ENCODE peak calls at places on chromosomes 7 and 10, in nine cellular contexts. One of them, this sample, is unnamed.

GRCh38 chr7:2383543-2384274 is 19.7 kb upstream of the CHST12 start:
- DNase-seq in transverse colon: no peak
- DNase-seq in neural progenitor cell: no peak
- DNase-seq in spleen: no peak
- DNase-seq in HCT116: no peak
- DNase-seq in fibroblast of mammary gland: no peak
- DNase-seq in GM12865: no peak
- DNase-seq in AG04450: no peak
- DNase-seq in Karpas-422: no peak
- DNase-seq in this sample: no peak

GRCh38 chr7:30348083-30348560 is 63.7 kb downstream of the ZNRF2 start:
- DNase-seq in neural progenitor cell: no peak
- DNase-seq in transverse colon: no peak
- DNase-seq in GM12865: peak; percentile 89
- DNase-seq in Karpas-422: peak; percentile 82
- DNase-seq in HCT116: peak; percentile 75
- DNase-seq in fibroblast of mammary gland: peak; percentile 94
- DNase-seq in AG04450: peak; percentile 48
- DNase-seq in spleen: no peak
- DNase-seq in this sample: no peak

GRCh38 chr7:17183630-17184328 is 114.7 kb upstream of the AHR start:
- DNase-seq in Karpas-422: no peak
- DNase-seq in AG04450: no peak
- DNase-seq in neural progenitor cell: no peak
- DNase-seq in HCT116: no peak
- DNase-seq in GM12865: no peak
- DNase-seq in transverse colon: no peak
- DNase-seq in fibroblast of mammary gland: peak; percentile 86
- DNase-seq in spleen: no peak
- DNase-seq in this sample: no peak

GRCh38 chr7:132380065-132380464 is 196.2 kb downstream of the PLXNA4 start:
- DNase-seq in AG04450: no peak
- DNase-seq in GM12865: no peak
- DNase-seq in HCT116: no peak
- DNase-seq in fibroblast of mammary gland: peak; percentile 36
- DNase-seq in transverse colon: no peak
- DNase-seq in Karpas-422: no peak
- DNase-seq in spleen: peak; percentile 20
- DNase-seq in neural progenitor cell: peak; percentile 22
- DNase-seq in this sample: no peak

GRCh38 chr10:86757110-86757790 is 831 bp downstream of the BMPR1A start:
- DNase-seq in spleen: peak; percentile 83
- DNase-seq in transverse colon: peak; percentile 46
- DNase-seq in neural progenitor cell: peak; percentile 61
- DNase-seq in fibroblast of mammary gland: peak; percentile 60
- DNase-seq in HCT116: peak; percentile 29
- DNase-seq in GM12865: peak; percentile 19
- DNase-seq in AG04450: no peak
- DNase-seq in Karpas-422: no peak
- DNase-seq in this sample: peak; percentile 26

GRCh38 chr7:129951076-129952011 is 1.4 kb downstream of the UBE2H start:
- DNase-seq in fibroblast of mammary gland: no peak
- DNase-seq in spleen: no peak
- DNase-seq in transverse colon: peak; percentile 24
- DNase-seq in HCT116: no peak
- DNase-seq in GM12865: peak; percentile 16
- DNase-seq in Karpas-422: no peak
- DNase-seq in neural progenitor cell: peak; percentile 47
- DNase-seq in AG04450: no peak
- DNase-seq in this sample: peak; percentile 25

GRCh38 chr7:55522268-55522902 is 49.9 kb downstream of the VOPP1 start:
- DNase-seq in GM12865: no peak
- DNase-seq in HCT116: no peak
- DNase-seq in transverse colon: no peak
- DNase-seq in spleen: no peak
- DNase-seq in fibroblast of mammary gland: no peak
- DNase-seq in neural progenitor cell: no peak
- DNase-seq in AG04450: no peak
- DNase-seq in Karpas-422: no peak
- DNase-seq in this sample: no peak

GRCh38 chr10:132498562-132499366 is 38.8 kb upstream of the INPP5A start:
- DNase-seq in GM12865: no peak
- DNase-seq in spleen: peak; percentile 28
- DNase-seq in transverse colon: no peak
- DNase-seq in Karpas-422: no peak
- DNase-seq in AG04450: no peak
- DNase-seq in neural progenitor cell: no peak
- DNase-seq in HCT116: no peak
- DNase-seq in fibroblast of mammary gland: no peak
- DNase-seq in this sample: no peak

GRCh38 chr7:20797174-20798080 is 10.7 kb upstream of the SP8 start:
- DNase-seq in Karpas-422: peak; percentile 41
- DNase-seq in transverse colon: no peak
- DNase-seq in GM12865: peak; percentile 50
- DNase-seq in spleen: no peak
- DNase-seq in AG04450: no peak
- DNase-seq in fibroblast of mammary gland: no peak
- DNase-seq in neural progenitor cell: peak; percentile 27
- DNase-seq in HCT116: no peak
- DNase-seq in this sample: peak; percentile 59

GRCh38 chr10:57952741-57953140 is 315.0 kb downstream of the IPMK start:
- DNase-seq in GM12865: no peak
- DNase-seq in Karpas-422: no peak
- DNase-seq in transverse colon: no peak
- DNase-seq in HCT116: no peak
- DNase-seq in fibroblast of mammary gland: peak; percentile 45
- DNase-seq in spleen: no peak
- DNase-seq in neural progenitor cell: no peak
- DNase-seq in AG04450: no peak
- DNase-seq in this sample: no peak

GRCh38 chr10:133306941-133307379 is 1.7 kb downstream of the TUBGCP2 start:
- DNase-seq in spleen: peak; percentile 81
- DNase-seq in transverse colon: no peak
- DNase-seq in HCT116: no peak
- DNase-seq in GM12865: no peak
- DNase-seq in AG04450: no peak
- DNase-seq in neural progenitor cell: no peak
- DNase-seq in Karpas-422: no peak
- DNase-seq in fibroblast of mammary gland: no peak
- DNase-seq in this sample: no peak

GRCh38 chr7:116788542-116789197 is 73.7 kb upstream of the CAPZA2 start:
- DNase-seq in HCT116: no peak
- DNase-seq in transverse colon: no peak
- DNase-seq in GM12865: no peak
- DNase-seq in AG04450: no peak
- DNase-seq in Karpas-422: no peak
- DNase-seq in spleen: no peak
- DNase-seq in fibroblast of mammary gland: no peak
- DNase-seq in neural progenitor cell: no peak
- DNase-seq in this sample: no peak

GRCh38 chr10:62627985-62628384 is 176.5 kb upstream of the ADO start:
- DNase-seq in HCT116: no peak
- DNase-seq in fibroblast of mammary gland: no peak
- DNase-seq in Karpas-422: no peak
- DNase-seq in neural progenitor cell: no peak
- DNase-seq in spleen: no peak
- DNase-seq in GM12865: no peak
- DNase-seq in AG04450: no peak
- DNase-seq in transverse colon: no peak
- DNase-seq in this sample: no peak

GRCh38 chr10:94205370-94205930 is 157.3 kb downstream of the NOC3L start:
- DNase-seq in neural progenitor cell: no peak
- DNase-seq in GM12865: no peak
- DNase-seq in AG04450: no peak
- DNase-seq in transverse colon: peak; percentile 12
- DNase-seq in Karpas-422: no peak
- DNase-seq in fibroblast of mammary gland: peak; percentile 76
- DNase-seq in HCT116: no peak
- DNase-seq in spleen: no peak
- DNase-seq in this sample: no peak

GRCh38 chr10:51311232-51311631 is 236.9 kb downstream of the PRKG1 start:
- DNase-seq in spleen: no peak
- DNase-seq in HCT116: no peak
- DNase-seq in fibroblast of mammary gland: peak; percentile 55
- DNase-seq in transverse colon: no peak
- DNase-seq in neural progenitor cell: no peak
- DNase-seq in GM12865: no peak
- DNase-seq in Karpas-422: no peak
- DNase-seq in AG04450: no peak
- DNase-seq in this sample: no peak

GRCh38 chr10:106175760-106176377 is 988.6 kb downstream of the SORCS1 start:
- DNase-seq in spleen: no peak
- DNase-seq in fibroblast of mammary gland: peak; percentile 37
- DNase-seq in AG04450: no peak
- DNase-seq in neural progenitor cell: no peak
- DNase-seq in Karpas-422: peak; percentile 68
- DNase-seq in HCT116: no peak
- DNase-seq in GM12865: peak; percentile 5
- DNase-seq in transverse colon: no peak
- DNase-seq in this sample: no peak

DNA sequence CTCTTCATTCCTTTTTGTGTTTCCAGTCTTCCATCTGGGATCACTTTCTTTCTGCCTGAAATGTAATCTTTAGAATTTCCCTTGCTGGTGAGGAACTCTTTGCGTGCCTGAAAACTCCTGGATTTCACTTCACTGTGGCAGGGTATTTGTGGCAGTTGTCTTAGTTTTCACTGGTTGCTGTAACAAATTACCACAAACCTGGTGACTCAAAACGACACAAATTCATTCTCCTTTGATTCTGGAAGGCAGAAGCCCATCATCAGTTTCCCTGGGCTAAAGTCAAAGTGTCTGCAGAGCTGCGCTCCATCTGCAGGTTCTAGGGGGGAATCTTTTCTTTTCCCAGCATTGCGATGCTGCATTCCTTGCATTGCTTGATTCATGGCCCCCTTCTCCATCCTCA is 109.3 kb downstream of the RBM20 start:
- DNase-seq in spleen: no peak
- DNase-seq in transverse colon: no peak
- DNase-seq in Karpas-422: no peak
- DNase-seq in AG04450: no peak
- DNase-seq in neural progenitor cell: no peak
- DNase-seq in HCT116: no peak
- DNase-seq in fibroblast of mammary gland: no peak
- DNase-seq in GM12865: no peak
- DNase-seq in this sample: no peak
- H3K4me3 ChIP-seq in spleen: no peak overlapping the region
- H3K4me3 ChIP-seq in transverse colon: no peak overlapping the region
- H3K4me3 ChIP-seq in Karpas-422: no peak overlapping the region
- H3K4me3 ChIP-seq in AG04450: no peak overlapping the region
- H3K4me3 ChIP-seq in neural progenitor cell: no peak overlapping the region
- H3K4me3 ChIP-seq in HCT116: no peak overlapping the region
- H3K4me3 ChIP-seq in fibroblast of mammary gland: no peak overlapping the region
- H3K4me3 ChIP-seq in GM12865: no peak overlapping the region
- H3K4me3 ChIP-seq in this sample: no peak overlapping the region

GRCh38 chr10:10792681-10793080 is 225.0 kb upstream of the CELF2 start:
- DNase-seq in neural progenitor cell: peak; percentile 65
- DNase-seq in GM12865: no peak
- DNase-seq in transverse colon: no peak
- DNase-seq in Karpas-422: no peak
- DNase-seq in HCT116: no peak
- DNase-seq in AG04450: peak; percentile 69
- DNase-seq in spleen: no peak
- DNase-seq in fibroblast of mammary gland: peak; percentile 60
- DNase-seq in this sample: no peak
- H3K4me3 ChIP-seq in neural progenitor cell: no peak overlapping the region
- H3K4me3 ChIP-seq in GM12865: no peak overlapping the region
- H3K4me3 ChIP-seq in transverse colon: no peak overlapping the region
- H3K4me3 ChIP-seq in Karpas-422: no peak overlapping the region
- H3K4me3 ChIP-seq in HCT116: no peak overlapping the region
- H3K4me3 ChIP-seq in AG04450: no peak overlapping the region
- H3K4me3 ChIP-seq in spleen: no peak overlapping the region
- H3K4me3 ChIP-seq in fibroblast of mammary gland: no peak overlapping the region
- H3K4me3 ChIP-seq in this sample: no peak overlapping the region

GRCh38 chr10:109906346-109906745 is 17.0 kb downstream of the XPNPEP1 start:
- DNase-seq in transverse colon: peak; percentile 37
- DNase-seq in fibroblast of mammary gland: no peak
- DNase-seq in AG04450: no peak
- DNase-seq in Karpas-422: no peak
- DNase-seq in neural progenitor cell: no peak
- DNase-seq in HCT116: no peak
- DNase-seq in spleen: no peak
- DNase-seq in GM12865: no peak
- DNase-seq in this sample: no peak
- H3K4me3 ChIP-seq in transverse colon: no peak overlapping the region
- H3K4me3 ChIP-seq in fibroblast of mammary gland: no peak overlapping the region
- H3K4me3 ChIP-seq in AG04450: no peak overlapping the region
- H3K4me3 ChIP-seq in Karpas-422: no peak overlapping the region
- H3K4me3 ChIP-seq in neural progenitor cell: no peak overlapping the region
- H3K4me3 ChIP-seq in HCT116: no peak overlapping the region
- H3K4me3 ChIP-seq in spleen: no peak overlapping the region
- H3K4me3 ChIP-seq in GM12865: no peak overlapping the region
- H3K4me3 ChIP-seq in this sample: no peak overlapping the region

GRCh38 chr10:103153765-103154197 is 39.3 kb downstream of the NT5C2 start:
- DNase-seq in Karpas-422: no peak
- DNase-seq in spleen: no peak
- DNase-seq in transverse colon: no peak
- DNase-seq in fibroblast of mammary gland: peak; percentile 49
- DNase-seq in HCT116: no peak
- DNase-seq in GM12865: no peak
- DNase-seq in AG04450: no peak
- DNase-seq in neural progenitor cell: peak; percentile 10
- DNase-seq in this sample: no peak
- H3K4me3 ChIP-seq in Karpas-422: no peak overlapping the region
- H3K4me3 ChIP-seq in spleen: no peak overlapping the region
- H3K4me3 ChIP-seq in transverse colon: no peak overlapping the region
- H3K4me3 ChIP-seq in fibroblast of mammary gland: no peak overlapping the region
- H3K4me3 ChIP-seq in HCT116: no peak overlapping the region
- H3K4me3 ChIP-seq in GM12865: no peak overlapping the region
- H3K4me3 ChIP-seq in AG04450: no peak overlapping the region
- H3K4me3 ChIP-seq in neural progenitor cell: peak overlapping the region; percentile 34
- H3K4me3 ChIP-seq in this sample: no peak overlapping the region

DNA sequence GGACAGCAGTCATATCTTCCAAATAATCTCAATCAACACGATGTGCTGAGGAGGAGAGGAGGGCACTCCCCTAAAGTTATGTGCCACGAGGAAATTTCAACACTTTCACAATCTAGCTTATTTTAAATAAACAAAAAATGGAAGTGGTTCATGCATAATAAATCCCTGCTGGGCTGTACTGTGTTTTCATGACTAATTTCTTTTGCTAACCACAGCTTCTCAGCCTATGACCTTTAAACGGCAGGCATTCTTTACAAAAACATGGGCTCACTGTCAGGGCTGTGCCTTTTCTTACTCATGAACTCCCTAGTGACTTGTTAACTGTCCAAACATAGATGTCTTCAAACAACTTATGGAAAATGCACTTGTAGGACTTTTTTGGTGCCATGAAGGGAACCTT is 380.4 kb upstream of the SEMA3C start:
- DNase-seq in AG04450: peak; percentile 78
- DNase-seq in HCT116: peak; percentile 29
- DNase-seq in neural progenitor cell: no peak
- DNase-seq in fibroblast of mammary gland: peak; percentile 98
- DNase-seq in GM12865: no peak
- DNase-seq in transverse colon: no peak
- DNase-seq in Karpas-422: no peak
- DNase-seq in spleen: no peak
- DNase-seq in this sample: no peak
- H3K4me3 ChIP-seq in AG04450: no peak overlapping the region
- H3K4me3 ChIP-seq in HCT116: peak overlapping the region; percentile 10
- H3K4me3 ChIP-seq in neural progenitor cell: no peak overlapping the region
- H3K4me3 ChIP-seq in fibroblast of mammary gland: no peak overlapping the region
- H3K4me3 ChIP-seq in GM12865: no peak overlapping the region
- H3K4me3 ChIP-seq in transverse colon: no peak overlapping the region
- H3K4me3 ChIP-seq in Karpas-422: no peak overlapping the region
- H3K4me3 ChIP-seq in spleen: no peak overlapping the region
- H3K4me3 ChIP-seq in this sample: no peak overlapping the region